ENCODE peak calls at places on chromosomes 2 and 18, in seven cellular contexts. One of them, this sample, is unnamed.

GRCh38 chr2:165877565-165878550 is 75.7 kb downstream of the TTC21B start:
- DNase-seq in HepG2: no peak
- DNase-seq in SK-N-SH: no peak
- DNase-seq in GM12892: no peak
- DNase-seq in H1: no peak
- DNase-seq in K562: no peak
- DNase-seq in GM12878: peak
- DNase-seq in this sample: no peak

GRCh38 chr18:24839991-24840390 is 379.6 kb downstream of the HRH4 start:
- DNase-seq in HepG2: no peak
- DNase-seq in SK-N-SH: no peak
- DNase-seq in GM12892: no peak
- DNase-seq in H1: no peak
- DNase-seq in K562: no peak
- DNase-seq in GM12878: no peak
- DNase-seq in this sample: no peak

GRCh38 chr2:199973703-199974102 is 18.3 kb downstream of the MAIP1 start:
- DNase-seq in HepG2: peak
- DNase-seq in SK-N-SH: peak
- DNase-seq in GM12892: no peak
- DNase-seq in H1: no peak
- DNase-seq in K562: no peak
- DNase-seq in GM12878: no peak
- DNase-seq in this sample: no peak

GRCh38 chr18:45312727-45313126 is 302.5 kb upstream of the SLC14A2 start:
- DNase-seq in HepG2: no peak
- DNase-seq in SK-N-SH: no peak
- DNase-seq in GM12892: no peak
- DNase-seq in H1: no peak
- DNase-seq in K562: no peak
- DNase-seq in GM12878: no peak
- DNase-seq in this sample: no peak

GRCh38 chr2:215002500-215002899 is 135.9 kb downstream of the ABCA12 start:
- DNase-seq in HepG2: peak
- DNase-seq in SK-N-SH: peak
- DNase-seq in GM12892: no peak
- DNase-seq in H1: no peak
- DNase-seq in K562: peak
- DNase-seq in GM12878: no peak
- DNase-seq in this sample: no peak

GRCh38 chr2:227871375-227871788 is at the start of gene DAW1:
- DNase-seq in HepG2: peak
- DNase-seq in SK-N-SH: peak
- DNase-seq in GM12892: peak
- DNase-seq in H1: no peak
- DNase-seq in K562: no peak
- DNase-seq in GM12878: no peak
- DNase-seq in this sample: peak

GRCh38 chr2:175107146-175107545 is 60.9 kb downstream of the ATF2 start:
- DNase-seq in HepG2: no peak
- DNase-seq in SK-N-SH: no peak
- DNase-seq in GM12892: no peak
- DNase-seq in H1: no peak
- DNase-seq in K562: no peak
- DNase-seq in GM12878: no peak
- DNase-seq in this sample: no peak

GRCh38 chr2:39623916-39624315 is 41.8 kb upstream of the TMEM178A start:
- DNase-seq in HepG2: no peak
- DNase-seq in SK-N-SH: no peak
- DNase-seq in GM12892: no peak
- DNase-seq in H1: no peak
- DNase-seq in K562: no peak
- DNase-seq in GM12878: no peak
- DNase-seq in this sample: no peak

GRCh38 chr2:228700638-228701037 is 519.2 kb upstream of the SPHKAP start:
- DNase-seq in HepG2: no peak
- DNase-seq in SK-N-SH: no peak
- DNase-seq in GM12892: no peak
- DNase-seq in H1: no peak
- DNase-seq in K562: no peak
- DNase-seq in GM12878: no peak
- DNase-seq in this sample: no peak

GRCh38 chr18:77495079-77495478 is 245.4 kb downstream of the GALR1 start:
- DNase-seq in HepG2: no peak
- DNase-seq in SK-N-SH: no peak
- DNase-seq in GM12892: no peak
- DNase-seq in H1: no peak
- DNase-seq in K562: no peak
- DNase-seq in GM12878: no peak
- DNase-seq in this sample: no peak

GRCh38 chr18:44816028-44816427 is 135.3 kb downstream of the SETBP1 start:
- DNase-seq in HepG2: no peak
- DNase-seq in SK-N-SH: no peak
- DNase-seq in GM12892: no peak
- DNase-seq in H1: no peak
- DNase-seq in K562: no peak
- DNase-seq in GM12878: no peak
- DNase-seq in this sample: no peak

GRCh38 chr2:58680938-58681337 is 439.8 kb upstream of the FANCL start:
- DNase-seq in HepG2: no peak
- DNase-seq in SK-N-SH: no peak
- DNase-seq in GM12892: no peak
- DNase-seq in H1: no peak
- DNase-seq in K562: no peak
- DNase-seq in GM12878: no peak
- DNase-seq in this sample: no peak

GRCh38 chr2:111236027-111236426 is 115.3 kb downstream of the BCL2L11 start:
- DNase-seq in HepG2: no peak
- DNase-seq in SK-N-SH: no peak
- DNase-seq in GM12892: no peak
- DNase-seq in H1: no peak
- DNase-seq in K562: no peak
- DNase-seq in GM12878: no peak
- DNase-seq in this sample: no peak

GRCh38 chr2:241994086-241994485 is 124.6 kb downstream of the RTP5 start:
- DNase-seq in HepG2: no peak
- DNase-seq in SK-N-SH: no peak
- DNase-seq in GM12892: no peak
- DNase-seq in H1: no peak
- DNase-seq in K562: no peak
- DNase-seq in GM12878: no peak
- DNase-seq in this sample: no peak

GRCh38 chr2:43943809-43944452 is 51.9 kb downstream of the LRPPRC start:
- DNase-seq in HepG2: no peak
- DNase-seq in SK-N-SH: peak
- DNase-seq in GM12892: no peak
- DNase-seq in H1: no peak
- DNase-seq in K562: no peak
- DNase-seq in GM12878: no peak
- DNase-seq in this sample: no peak

GRCh38 chr18:35991696-35992095 is 19.2 kb downstream of the RMP24 start:
- DNase-seq in HepG2: no peak
- DNase-seq in SK-N-SH: no peak
- DNase-seq in GM12892: no peak
- DNase-seq in H1: no peak
- DNase-seq in K562: no peak
- DNase-seq in GM12878: no peak
- DNase-seq in this sample: no peak

GRCh38 chr2:1051585-1051984 is 100.9 kb downstream of the SNTG2 start:
- DNase-seq in HepG2: no peak
- DNase-seq in SK-N-SH: peak
- DNase-seq in GM12892: no peak
- DNase-seq in H1: no peak
- DNase-seq in K562: no peak
- DNase-seq in GM12878: no peak
- DNase-seq in this sample: no peak

GRCh38 chr18:48728204-48728833 is 189.5 kb downstream of the CTIF start:
- DNase-seq in HepG2: no peak
- DNase-seq in SK-N-SH: no peak
- DNase-seq in GM12892: no peak
- DNase-seq in H1: no peak
- DNase-seq in K562: no peak
- DNase-seq in GM12878: no peak
- DNase-seq in this sample: no peak

GRCh38 chr2:159290289-159290907 is 3.9 kb upstream of the WDSUB1 start:
- DNase-seq in HepG2: peak
- DNase-seq in SK-N-SH: peak
- DNase-seq in GM12892: no peak
- DNase-seq in H1: no peak
- DNase-seq in K562: no peak
- DNase-seq in GM12878: no peak
- DNase-seq in this sample: no peak

GRCh38 chr18:48813833-48814489 is 136.8 kb downstream of the SMAD7 start:
- DNase-seq in HepG2: no peak
- DNase-seq in SK-N-SH: no peak
- DNase-seq in GM12892: no peak
- DNase-seq in H1: no peak
- DNase-seq in K562: peak
- DNase-seq in GM12878: no peak
- DNase-seq in this sample: no peak

GRCh38 chr2:216554286-216554685 is 55.6 kb downstream of the RPL37A start:
- DNase-seq in HepG2: no peak
- DNase-seq in SK-N-SH: no peak
- DNase-seq in GM12892: no peak
- DNase-seq in H1: no peak
- DNase-seq in K562: no peak
- DNase-seq in GM12878: no peak
- DNase-seq in this sample: no peak

GRCh38 chr2:163345795-163346573 is 389.8 kb downstream of the FIGN start:
- DNase-seq in HepG2: peak
- DNase-seq in SK-N-SH: peak
- DNase-seq in GM12892: no peak
- DNase-seq in H1: no peak
- DNase-seq in K562: peak
- DNase-seq in GM12878: peak
- DNase-seq in this sample: no peak
- TF ChIP-seq TAF1 in HepG2: no peak
- TF ChIP-seq TAF1 in SK-N-SH: no peak
- TF ChIP-seq TAF1 in GM12892: no peak
- TF ChIP-seq TAF1 in H1: no peak
- TF ChIP-seq TAF1 in K562: no peak
- TF ChIP-seq TAF1 in GM12878: no peak
- TF ChIP-seq TAF1 in this sample: no peak

DNA sequence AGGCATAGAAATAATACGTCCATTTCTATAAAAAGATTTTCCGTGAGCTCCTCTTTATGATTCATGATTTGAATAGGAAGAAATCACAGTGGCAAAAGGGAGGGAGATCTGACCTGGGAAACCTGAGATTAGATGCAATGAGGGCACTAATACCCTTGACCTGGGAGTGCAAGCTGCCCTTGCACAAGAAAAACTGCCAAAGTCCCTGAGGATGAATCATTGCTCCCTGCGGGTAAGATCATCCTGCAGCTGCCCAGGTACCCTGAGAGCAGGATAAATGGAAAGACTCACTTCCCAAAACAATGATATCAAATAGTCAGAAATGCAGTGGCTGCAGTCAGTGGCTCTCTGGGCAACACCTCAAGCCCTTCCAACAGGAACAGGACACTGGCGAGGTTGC is 11.6 kb downstream of the FHL2 start:
- DNase-seq in HepG2: no peak
- DNase-seq in SK-N-SH: no peak
- DNase-seq in GM12892: no peak
- DNase-seq in H1: no peak
- DNase-seq in K562: no peak
- DNase-seq in GM12878: no peak
- DNase-seq in this sample: no peak
- TF ChIP-seq TAF1 in HepG2: no peak
- TF ChIP-seq TAF1 in SK-N-SH: no peak
- TF ChIP-seq TAF1 in GM12892: no peak
- TF ChIP-seq TAF1 in H1: no peak
- TF ChIP-seq TAF1 in K562: no peak
- TF ChIP-seq TAF1 in GM12878: no peak
- TF ChIP-seq TAF1 in this sample: no peak

GRCh38 chr2:14524041-14524802 is 108.3 kb upstream of the LRATD1 start:
- DNase-seq in HepG2: no peak
- DNase-seq in SK-N-SH: no peak
- DNase-seq in GM12892: no peak
- DNase-seq in H1: no peak
- DNase-seq in K562: no peak
- DNase-seq in GM12878: no peak
- DNase-seq in this sample: no peak
- TF ChIP-seq TAF1 in HepG2: no peak
- TF ChIP-seq TAF1 in SK-N-SH: no peak
- TF ChIP-seq TAF1 in GM12892: no peak
- TF ChIP-seq TAF1 in H1: no peak
- TF ChIP-seq TAF1 in K562: no peak
- TF ChIP-seq TAF1 in GM12878: no peak
- TF ChIP-seq TAF1 in this sample: no peak

GRCh38 chr2:86787701-86788100 is 3.0 kb downstream of the CD8A start:
- DNase-seq in HepG2: no peak
- DNase-seq in SK-N-SH: peak
- DNase-seq in GM12892: no peak
- DNase-seq in H1: no peak
- DNase-seq in K562: no peak
- DNase-seq in GM12878: no peak
- DNase-seq in this sample: no peak
- TF ChIP-seq TAF1 in HepG2: no peak
- TF ChIP-seq TAF1 in SK-N-SH: no peak
- TF ChIP-seq TAF1 in GM12892: no peak
- TF ChIP-seq TAF1 in H1: no peak
- TF ChIP-seq TAF1 in K562: no peak
- TF ChIP-seq TAF1 in GM12878: no peak
- TF ChIP-seq TAF1 in this sample: no peak

DNA sequence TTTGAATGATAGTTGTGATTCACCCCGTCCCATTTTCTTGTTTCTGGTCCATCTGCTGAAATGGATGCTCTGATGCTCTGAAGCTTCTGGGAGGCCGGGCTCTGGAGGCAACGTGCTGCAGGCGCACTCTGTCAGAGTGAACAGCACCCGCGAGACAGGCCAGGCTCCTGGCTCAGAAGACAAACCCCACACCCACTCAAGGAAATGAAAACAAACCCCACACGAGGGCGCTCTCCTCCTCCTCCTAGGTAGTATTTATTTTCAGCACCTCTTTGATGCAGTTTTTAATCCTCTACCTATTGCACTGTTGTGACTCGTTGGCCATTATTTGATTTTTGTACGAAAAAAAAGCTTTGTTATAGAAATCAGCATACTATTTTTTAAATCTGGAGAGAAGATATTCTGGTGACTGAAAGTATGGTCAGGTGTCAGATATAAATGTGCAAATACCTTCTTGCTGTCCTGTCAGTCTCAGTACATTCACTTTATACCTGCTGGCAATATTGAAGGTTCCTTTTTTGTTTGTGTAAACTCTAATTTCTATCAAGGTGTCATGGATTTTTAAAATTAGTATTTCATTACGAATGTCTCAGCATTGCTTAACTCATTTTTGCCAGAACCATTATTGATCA is 10.3 kb upstream of the CHST10 start:
- DNase-seq in HepG2: peak
- DNase-seq in SK-N-SH: peak
- DNase-seq in GM12892: no peak
- DNase-seq in H1: no peak
- DNase-seq in K562: peak
- DNase-seq in GM12878: no peak
- DNase-seq in this sample: no peak
- TF ChIP-seq TAF1 in HepG2: no peak
- TF ChIP-seq TAF1 in SK-N-SH: no peak
- TF ChIP-seq TAF1 in GM12892: no peak
- TF ChIP-seq TAF1 in H1: no peak
- TF ChIP-seq TAF1 in K562: no peak
- TF ChIP-seq TAF1 in GM12878: no peak
- TF ChIP-seq TAF1 in this sample: no peak

GRCh38 chr2:190149942-190150341 is 87.4 kb upstream of the MSTN start:
- DNase-seq in HepG2: no peak
- DNase-seq in SK-N-SH: no peak
- DNase-seq in GM12892: no peak
- DNase-seq in H1: no peak
- DNase-seq in K562: no peak
- DNase-seq in GM12878: no peak
- DNase-seq in this sample: no peak
- TF ChIP-seq TAF1 in HepG2: no peak
- TF ChIP-seq TAF1 in SK-N-SH: no peak
- TF ChIP-seq TAF1 in GM12892: no peak
- TF ChIP-seq TAF1 in H1: no peak
- TF ChIP-seq TAF1 in K562: no peak
- TF ChIP-seq TAF1 in GM12878: no peak
- TF ChIP-seq TAF1 in this sample: no peak